ENCODE peak calls at places on chromosomes 1 and 21, in nine cellular contexts. A is transverse colon; E is tibial artery; Q is HFF-Myc; V is ELR; R is activated T-cell treated with anti-CD3 and anti-CD28 coated beads, Interleukin-2, amount 50 U/mL, for 1 hour; L is AG04450; G is MCF 10A; N is ELF-1. F is an unnamed sample.

GRCh38 chr21:28334407-28334806 is 658.3 kb downstream of the LTN1 start:
- DNase-seq in L (no peak), V (peak; percentile 26), G (peak; percentile 23), R (no peak), A (no peak), N (no peak), Q (no peak), E (no peak), F (no peak)

GRCh38 chr1:25699501-25700089 is 83.0 kb downstream of the MAN1C1 start:
- DNase-seq in V (no peak), G (no peak), N (no peak), L (no peak), E (peak; percentile 83), Q (no peak), R (no peak), A (no peak), F (no peak)

GRCh38 chr1:224054611-224055010 is 59.3 kb upstream of the FBXO28 start:
- DNase-seq in A (no peak), Q (no peak), G (no peak), E (no peak), R (no peak), V (peak; percentile 45), N (no peak), L (no peak), F (no peak)

GRCh38 chr1:185435696-185436379 is 118.8 kb upstream of the IVNS1ABP start:
- DNase-seq in A (no peak), V (no peak), G (no peak), E (no peak), Q (no peak), N (no peak), R (no peak), L (no peak), F (no peak)

GRCh38 chr1:8259498-8260290 is 58.2 kb upstream of the SLC45A1 start:
- DNase-seq in V (peak; percentile 61), G (peak; percentile 93), R (no peak), N (no peak), L (peak; percentile 49), A (peak; percentile 68), E (peak; percentile 79), Q (no peak), F (peak; percentile 63)

GRCh38 chr1:101996830-101997485 is at the start of gene OLFM3:
- DNase-seq in E (no peak), R (no peak), V (peak; percentile 53), L (no peak), Q (no peak), G (peak; percentile 9), N (peak; percentile 92), A (no peak), F (no peak)

GRCh38 chr21:31326478-31327247 is 17.4 kb downstream of the TIAM1 start:
- DNase-seq in E (no peak), A (peak; percentile 18), V (peak; percentile 8), N (no peak), Q (no peak), R (peak; percentile 26), G (no peak), L (no peak), F (no peak)

GRCh38 chr1:218898921-218899320 is 274.8 kb upstream of the LYPLAL1 start:
- DNase-seq in L (no peak), V (no peak), R (no peak), N (no peak), G (no peak), A (no peak), E (no peak), Q (no peak), F (no peak)

GRCh38 chr1:49435291-49435690 is 588.5 kb downstream of the AGBL4 start:
- DNase-seq in Q (no peak), A (no peak), V (no peak), N (no peak), R (no peak), E (no peak), L (no peak), G (peak; percentile 2), F (no peak)

GRCh38 chr1:109904105-109904817 is 6.4 kb upstream of the CSF1 start:
- DNase-seq in R (no peak), G (no peak), L (no peak), E (no peak), A (no peak), V (no peak), N (no peak), Q (no peak), F (peak; percentile 50)

GRCh38 chr1:116537439-116537838 is 33.4 kb downstream of the CD58 start:
- DNase-seq in A (no peak), E (no peak), G (peak; percentile 95), V (peak; percentile 90), N (no peak), L (no peak), R (no peak), Q (no peak), F (no peak)

GRCh38 chr1:9867408-9868243 is 42.4 kb downstream of the CTNNBIP1 start:
- DNase-seq in E (peak; percentile 87), Q (no peak), V (peak; percentile 73), L (peak; percentile 21), N (peak; percentile 89), A (peak; percentile 88), G (peak; percentile 79), R (peak; percentile 91), F (peak; percentile 43)

GRCh38 chr1:207076181-207076949 is 12.3 kb upstream of the C4BPB start:
- DNase-seq in E (no peak), N (no peak), A (no peak), L (no peak), R (no peak), V (no peak), Q (no peak), G (no peak), F (no peak)

GRCh38 chr1:212353181-212353580 is 61.5 kb downstream of the PACC1 start:
- DNase-seq in N (no peak), R (no peak), L (no peak), Q (no peak), A (no peak), G (peak; percentile 39), E (no peak), V (no peak), F (no peak)

GRCh38 chr1:228150021-228150457 is 309 bp downstream of the GJC2 start:
- DNase-seq in Q (no peak), V (no peak), N (no peak), L (no peak), R (peak; percentile 21), E (peak; percentile 67), A (no peak), G (no peak), F (no peak)

GRCh38 chr1:112904071-112904830 is 51.7 kb downstream of the SLC16A1 start:
- DNase-seq in G (peak; percentile 89), Q (peak; percentile 49), A (no peak), E (no peak), L (peak; percentile 58), N (peak; percentile 87), V (peak; percentile 97), R (no peak), F (peak; percentile 12)

GRCh38 chr21:39687069-39687468 is 57.9 kb upstream of the IGSF5 start:
- DNase-seq in G (no peak), Q (no peak), N (no peak), L (no peak), R (no peak), V (no peak), E (no peak), A (peak; percentile 40), F (no peak)

GRCh38 chr1:214471458-214471857 is 79.9 kb downstream of the PTPN14 start:
- DNase-seq in E (no peak), V (no peak), L (no peak), Q (no peak), R (no peak), G (no peak), A (no peak), N (no peak), F (no peak)

GRCh38 chr1:183180634-183181056 is 5.4 kb upstream of the LAMC2 start:
- DNase-seq in Q (peak; percentile 26), G (peak; percentile 87), R (no peak), E (peak; percentile 72), V (peak; percentile 70), L (no peak), N (peak; percentile 12), A (peak; percentile 18), F (peak; percentile 47)

GRCh38 chr1:175804556-175804955 is 61.2 kb upstream of the TNR start:
- DNase-seq in L (no peak), E (no peak), Q (peak; percentile 10), A (no peak), N (no peak), V (no peak), R (no peak), G (no peak), F (no peak)

GRCh38 chr1:32774464-32774808 is 42.7 kb downstream of the YARS1 start:
- DNase-seq in A (no peak), R (no peak), N (no peak), V (no peak), G (no peak), E (no peak), L (no peak), Q (no peak), F (no peak)

GRCh38 chr1:21099034-21099868 is 77.4 kb downstream of the EIF4G3 start:
- DNase-seq in L (no peak), Q (no peak), R (no peak), V (peak; percentile 75), N (no peak), E (no peak), G (peak; percentile 70), A (no peak), F (no peak)

GRCh38 chr1:93723101-93723500 is 41.5 kb upstream of the BCAR3 start:
- DNase-seq in L (no peak), N (peak; percentile 56), R (no peak), A (no peak), E (no peak), Q (no peak), V (no peak), G (no peak), F (no peak)

GRCh38 chr1:219529116-219529515 is 83.8 kb downstream of the ZC3H11B start:
- DNase-seq in R (no peak), A (no peak), L (no peak), N (peak; percentile 44), G (peak; percentile 34), E (no peak), Q (peak; percentile 14), V (no peak), F (no peak)

GRCh38 chr1:21933397-21934248 is 3.5 kb downstream of the HSPG2 start:
- DNase-seq in R (no peak), G (peak; percentile 63), E (peak; percentile 88), A (peak; percentile 63), L (no peak), V (no peak), N (peak; percentile 78), Q (no peak), F (no peak)

GRCh38 chr1:210558302-210558701 is 229.6 kb downstream of the HHAT start:
- DNase-seq in V (no peak), N (no peak), E (no peak), Q (no peak), G (peak; percentile 39), A (no peak), L (no peak), R (no peak), F (no peak)

GRCh38 chr1:58898739-58899580 is 115.1 kb upstream of the JUN start:
- DNase-seq in N (peak; percentile 84), V (no peak), Q (no peak), G (no peak), R (no peak), L (no peak), E (no peak), A (peak; percentile 47), F (no peak)

GRCh38 chr21:39666026-39666425 is 53.3 kb downstream of the B3GALT5 start:
- DNase-seq in A (no peak), N (no peak), R (no peak), Q (no peak), E (no peak), G (no peak), L (no peak), V (no peak), F (no peak)

GRCh38 chr1:152513081-152513480 is 1.2 kb upstream of the CRCT1 start:
- DNase-seq in L (no peak), A (no peak), R (no peak), G (no peak), N (no peak), Q (no peak), V (no peak), E (no peak), F (no peak)

GRCh38 chr1:112866151-112866550 is 89.8 kb downstream of the SLC16A1 start:
- DNase-seq in L (peak; percentile 32), N (peak; percentile 37), Q (no peak), A (no peak), E (no peak), G (no peak), R (no peak), V (peak; percentile 88), F (peak; percentile 40)

GRCh38 chr1:115648717-115649691 is 7.2 kb downstream of the VANGL1 start:
- DNase-seq in E (no peak), R (no peak), L (no peak), V (no peak), G (no peak), Q (no peak), N (peak; percentile 67), A (no peak), F (no peak)

F was measured in astrocyte of the cerebellum.